ENCODE peak calls at places on chromosomes 1 and 21, in five cellular contexts. F, M, G, U and C are unnamed samples.

GRCh38 chr1:187696092-187696491 is 867.3 kb downstream of the PLA2G4A start:
- DNase-seq in F (no peak), M (no peak), U (no peak), G (no peak), C (no peak)

GRCh38 chr21:32951041-32951440 is 74.7 kb upstream of the OLIG2 start:
- DNase-seq in U (no peak), F (no peak), G (no peak), M (no peak), C (peak)

GRCh38 chr1:115409097-115409852 is 71.2 kb upstream of the NGF start:
- DNase-seq in U (no peak), G (no peak), M (no peak), F (no peak), C (no peak)

GRCh38 chr1:154729031-154729442 is 121.1 kb upstream of the ADAR start:
- DNase-seq in G (no peak), M (peak), U (no peak), F (no peak), C (peak)

GRCh38 chr21:31911138-31911907 is 38.5 kb downstream of the HUNK start:
- DNase-seq in F (no peak), U (peak), G (no peak), M (peak), C (peak)

GRCh38 chr1:109802136-109802900 is 38.6 kb upstream of the EPS8L3 start:
- DNase-seq in M (no peak), F (no peak), U (no peak), G (no peak), C (no peak)

GRCh38 chr1:205058853-205059252 is 15.8 kb downstream of the CNTN2 start:
- DNase-seq in G (no peak), U (no peak), M (no peak), F (no peak), C (no peak)

GRCh38 chr1:20654104-20654690 is 7.0 kb downstream of the DDOST start:
- DNase-seq in F (no peak), U (no peak), M (no peak), G (no peak), C (peak)

GRCh38 chr21:34243562-34243961 is 120.2 kb upstream of the KCNE2 start:
- DNase-seq in F (no peak), G (no peak), U (no peak), M (no peak), C (peak)

GRCh38 chr1:151907363-151908139 is 1.8 kb downstream of the THEM4 start:
- DNase-seq in U (no peak), M (peak), G (no peak), F (no peak), C (peak)

GRCh38 chr1:16163882-16164820 is 8.3 kb upstream of the EPHA2 start:
- DNase-seq in M (peak), U (peak), F (no peak), G (no peak), C (no peak)

GRCh38 chr21:45291613-45292398 is 4.1 kb upstream of the POFUT2 start:
- DNase-seq in M (no peak), U (no peak), G (no peak), F (no peak), C (no peak)

GRCh38 chr1:176046926-176047325 is 160.2 kb downstream of the COP1 start:
- DNase-seq in G (no peak), U (no peak), M (no peak), F (no peak), C (no peak)

GRCh38 chr1:14740016-14740415 is 141.5 kb downstream of the KAZN start:
- DNase-seq in G (no peak), F (no peak), M (no peak), U (no peak), C (peak)

GRCh38 chr1:161994153-161994814 is 29.4 kb downstream of the OLFML2B start:
- DNase-seq in F (no peak), M (no peak), G (no peak), U (peak), C (no peak)

GRCh38 chr1:17286646-17287045 is 21.4 kb upstream of the PADI4 start:
- DNase-seq in F (no peak), U (no peak), G (no peak), M (no peak), C (no peak)

GRCh38 chr1:39105841-39106765 is 80.0 kb downstream of the NDUFS5 start:
- DNase-seq in M (peak), F (no peak), G (no peak), U (peak), C (peak)

GRCh38 chr1:218345673-218346390 is 696 bp downstream of the TGFB2 start:
- DNase-seq in F (no peak), G (peak), M (peak), U (peak), C (peak)

GRCh38 chr1:228018961-228019721 is 12.3 kb downstream of the WNT3A start:
- DNase-seq in F (no peak), U (no peak), M (no peak), G (no peak), C (no peak)

GRCh38 chr1:16720403-16721223 is 19.7 kb upstream of the RNU1-4 start:
- DNase-seq in M (no peak), U (no peak), F (no peak), G (no peak), C (peak)

GRCh38 chr1:73604739-73605138 is 593.2 kb downstream of the LRRIQ3 start:
- DNase-seq in U (no peak), G (no peak), F (no peak), M (no peak), C (no peak)

GRCh38 chr1:184193451-184193850 is 141.9 kb downstream of the TSEN15 start:
- DNase-seq in U (no peak), G (no peak), F (no peak), M (no peak), C (no peak)

GRCh38 chr1:90417139-90417538 is 300.0 kb downstream of the BARHL2 start:
- DNase-seq in F (no peak), U (no peak), M (no peak), G (no peak), C (no peak)

GRCh38 chr1:245915851-245916250 is 591.2 kb downstream of the SMYD3 start:
- DNase-seq in G (no peak), M (no peak), U (no peak), F (no peak), C (no peak)

GRCh38 chr1:147080671-147081394 is 91.4 kb downstream of the PRKAB2 start:
- DNase-seq in M (no peak), U (no peak), F (no peak), G (no peak), C (peak)

GRCh38 chr21:14523234-14523633 is 22.9 kb downstream of the SAMSN1 start:
- DNase-seq in U (no peak), F (no peak), M (no peak), G (no peak), C (no peak)

GRCh38 chr1:15154480-15155036 is 1.0 kb downstream of the TMEM51 start:
- DNase-seq in U (peak), M (peak), F (no peak), G (no peak), C (peak)